ENCODE peak calls at places on chromosomes 2 and 18, in four cellular contexts. M is fibroblast of pulmonary artery, X is fibroblast of the aortic adventitia, G is PC-9. I is an unnamed sample.

GRCh38 chr2:127567351-127567854 is 31.9 kb downstream of the MYO7B start:
- DNase-seq in M (no peak), X (no peak), G (peak), I (no peak)

GRCh38 chr2:176101862-176102261 is 2.3 kb downstream of the HOXD12 start:
- DNase-seq in M (no peak), X (no peak), G (no peak), I (no peak)

GRCh38 chr18:35582899-35583558 is 1.5 kb downstream of the GALNT1 start:
- DNase-seq in M (peak), X (no peak), G (peak), I (no peak)

GRCh38 chr2:30235008-30235655 is 3.8 kb downstream of the LBH start:
- DNase-seq in M (no peak), X (no peak), G (no peak), I (no peak)

GRCh38 chr2:64875368-64875767 is 113.8 kb upstream of the SLC1A4 start:
- DNase-seq in M (no peak), X (no peak), G (no peak), I (no peak)

GRCh38 chr18:13453714-13454113 is 235.2 kb downstream of the LDLRAD4 start:
- DNase-seq in M (no peak), X (no peak), G (no peak), I (peak)

GRCh38 chr2:46847726-46848421 is 67.7 kb downstream of the MCFD2 start:
- DNase-seq in M (peak), X (peak), G (peak), I (no peak)

GRCh38 chr2:23708771-23709170 is 218.2 kb downstream of the ATAD2B start:
- DNase-seq in M (no peak), X (no peak), G (no peak), I (no peak)

GRCh38 chr18:74453642-74454198 is 3.4 kb downstream of the DIPK1C start:
- DNase-seq in M (no peak), X (no peak), G (no peak), I (no peak)

GRCh38 chr2:205683179-205683978 is 1.1 kb downstream of the NRP2 start:
- DNase-seq in M (peak), X (peak), G (no peak), I (no peak)

GRCh38 chr2:96895709-96896651 is 26.1 kb upstream of the SEMA4C start:
- DNase-seq in M (no peak), X (no peak), G (peak), I (no peak)

GRCh38 chr2:121810959-121811853 is 55.8 kb downstream of the TSN start:
- DNase-seq in M (peak), X (peak), G (peak), I (peak)

GRCh38 chr2:215369191-215369760 is 57.4 kb downstream of the ATIC start:
- DNase-seq in M (peak), X (peak), G (no peak), I (no peak)

GRCh38 chr2:218370410-218371063 is 11.5 kb upstream of the SLC11A1 start:
- DNase-seq in M (peak), X (peak), G (no peak), I (no peak)

GRCh38 chr2:44768438-44769236 is 172.9 kb upstream of the SIX3 start:
- DNase-seq in M (no peak), X (no peak), G (no peak), I (no peak)

GRCh38 chr18:8949206-8949605 is 153.3 kb upstream of the NDUFV2 start:
- DNase-seq in M (no peak), X (no peak), G (no peak), I (no peak)

GRCh38 chr2:170512271-170512670 is 202.9 kb upstream of the SP5 start:
- DNase-seq in M (no peak), X (no peak), G (no peak), I (no peak)

GRCh38 chr2:43059183-43059897 is 167.1 kb downstream of the ZFP36L2 start:
- DNase-seq in M (peak), X (peak), G (no peak), I (peak)

GRCh38 chr2:194706179-194706578 is 950.8 kb upstream of the SLC39A10 start:
- DNase-seq in M (no peak), X (no peak), G (no peak), I (no peak)

GRCh38 chr2:9423922-9424272 is 443 bp downstream of the CPSF3 start:
- DNase-seq in M (peak), X (no peak), G (no peak), I (no peak)

GRCh38 chr2:45275806-45276205 is 266.6 kb upstream of the SIX2 start:
- DNase-seq in M (no peak), X (no peak), G (peak), I (no peak)

GRCh38 chr2:26691881-26692813 is at the start of gene KCNK3:
- DNase-seq in M (peak), X (no peak), G (no peak), I (peak)

GRCh38 chr2:83784920-83785319 is 674.2 kb downstream of the SUCLG1 start:
- DNase-seq in M (no peak), X (no peak), G (no peak), I (no peak)

GRCh38 chr2:54634564-54635511 is 88.6 kb upstream of the EML6 start:
- DNase-seq in M (peak), X (peak), G (no peak), I (peak)

GRCh38 chr2:176415946-176416499 is 146.8 kb downstream of the MTX2 start:
- DNase-seq in M (no peak), X (no peak), G (peak), I (no peak)

GRCh38 chr2:160294339-160294803 is 94.3 kb upstream of the ITGB6 start:
- DNase-seq in M (peak), X (peak), G (no peak), I (no peak)

GRCh38 chr2:207163815-207164747 is 1.7 kb downstream of the KLF7 start:
- DNase-seq in M (peak), X (peak), G (peak), I (peak)

GRCh38 chr2:239047861-239048260 is 200.0 kb downstream of the TWIST2 start:
- DNase-seq in M (no peak), X (no peak), G (no peak), I (no peak)

GRCh38 chr2:121282800-121283382 is 2.1 kb downstream of the TFCP2L1 start:
- DNase-seq in M (no peak), X (no peak), G (no peak), I (no peak)

GRCh38 chr2:126981476-126981875 is 82.8 kb downstream of the TEX51 start:
- DNase-seq in M (no peak), X (no peak), G (no peak), I (no peak)

GRCh38 chr18:60022671-60023276 is 123.0 kb downstream of the PMAIP1 start:
- DNase-seq in M (no peak), X (no peak), G (no peak), I (no peak)

GRCh38 chr2:71070294-71071025 is 2.0 kb downstream of the NAGK start:
- DNase-seq in M (peak), X (peak), G (no peak), I (no peak)

GRCh38 chr2:52934354-52934898 is 833.2 kb upstream of the CHAC2 start:
- DNase-seq in M (peak), X (peak), G (peak), I (no peak)

GRCh38 chr2:134718095-134718955 is 475 bp downstream of the TMEM163 start:
- DNase-seq in M (no peak), X (no peak), G (no peak), I (peak)

GRCh38 chr18:70627100-70627802 is 338.4 kb downstream of the SOCS6 start:
- DNase-seq in M (no peak), X (no peak), G (no peak), I (no peak)
- H3K4me3 ChIP-seq in M (no peak), X (no peak), G (no peak), I (no peak)

GRCh38 chr18:22268641-22269128 is 99.3 kb downstream of the GATA6 start:
- DNase-seq in M (no peak), X (no peak), G (no peak), I (no peak)

GRCh38 chr18:22267225-22267624 is 97.8 kb downstream of the GATA6 start:
- DNase-seq in M (no peak), X (no peak), G (no peak), I (no peak)

GRCh38 chr18:22271030-22271429 is 101.6 kb downstream of the GATA6 start:
- DNase-seq in M (no peak), X (no peak), G (no peak), I (no peak)

GRCh38 chr18:22267697-22268096 is 98.3 kb downstream of the GATA6 start:
- DNase-seq in M (peak), X (no peak), G (no peak), I (peak)

GRCh38 chr18:22265838-22266237 is 96.4 kb downstream of the GATA6 start:
- DNase-seq in M (no peak), X (no peak), G (no peak), I (no peak)
- TF ChIP-seq CTCF in M (no peak), X (no peak), G (no peak), I (no peak)

DNA sequence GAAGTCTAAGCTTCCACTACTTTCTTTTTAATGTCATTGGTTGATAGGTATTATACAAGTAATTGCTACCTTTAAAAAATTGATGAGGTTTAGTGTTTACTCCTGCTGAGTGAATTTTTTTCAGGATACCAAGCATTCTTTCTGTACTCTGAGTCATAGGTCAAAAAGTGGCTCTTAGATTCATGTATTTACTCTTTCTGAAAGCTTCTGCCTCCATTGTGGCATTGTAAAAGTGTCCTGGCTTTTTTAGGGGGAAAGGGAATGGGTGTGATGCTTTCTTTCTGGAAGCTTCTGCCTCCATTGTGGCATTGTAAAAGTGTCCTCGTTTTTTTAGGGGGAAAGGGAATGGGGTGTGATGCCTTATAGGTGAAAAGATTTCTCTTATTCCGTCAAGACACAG is 286.5 kb downstream of the LPIN1 start:
- DNase-seq in M (no peak), X (peak), G (peak), I (no peak)
- H3K4me3 ChIP-seq in M (no peak), X (no peak), G (no peak), I (no peak)

GRCh38 chr2:98445708-98446577 is 1.3 kb downstream of the INPP4A start:
- DNase-seq in M (no peak), X (no peak), G (no peak), I (no peak)

GRCh38 chr2:98446850-98447249 is 2.2 kb downstream of the INPP4A start:
- DNase-seq in M (no peak), X (no peak), G (no peak), I (no peak)

GRCh38 chr2:98442488-98442887 is 2.2 kb upstream of the INPP4A start:
- DNase-seq in M (no peak), X (no peak), G (no peak), I (no peak)

GRCh38 chr2:98445167-98445522 is 487 bp downstream of the INPP4A start:
- DNase-seq in M (peak), X (no peak), G (no peak), I (no peak)

DNA sequence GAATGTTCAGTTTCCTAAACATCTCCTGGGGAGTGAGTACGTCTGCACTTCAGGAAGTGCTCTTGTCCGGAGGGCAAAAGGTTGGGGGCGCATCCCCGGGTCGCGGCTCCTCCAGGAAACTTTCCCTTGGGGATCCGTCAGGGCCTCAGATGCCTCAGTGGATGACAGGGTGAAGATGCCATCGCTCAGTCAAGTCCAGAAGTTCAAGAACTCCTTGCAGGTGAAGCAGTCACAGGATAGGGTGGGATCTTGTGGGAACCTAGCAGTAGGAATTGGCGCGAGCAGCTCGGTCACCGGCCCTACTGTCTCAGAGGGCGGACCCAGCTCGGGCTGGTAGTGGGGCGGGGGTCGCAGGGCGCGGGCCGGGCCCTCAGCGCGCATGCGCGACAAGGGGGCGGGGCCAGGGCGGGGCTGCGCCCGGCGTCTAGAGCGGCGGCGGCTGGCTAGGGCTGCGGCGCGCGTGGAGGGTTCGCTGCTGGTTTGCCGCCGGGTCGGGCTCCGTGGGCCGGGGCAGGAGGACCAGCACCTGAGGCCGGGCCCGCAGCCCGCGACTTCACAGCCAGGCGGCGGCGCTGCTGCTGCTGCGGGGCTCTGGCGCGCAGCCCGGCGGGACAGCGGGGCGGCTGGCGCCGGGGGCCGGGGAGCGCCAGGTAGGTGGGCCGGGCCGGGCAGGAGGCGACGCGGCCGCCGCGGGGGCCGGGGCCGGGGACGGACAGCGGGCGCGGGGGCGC is at the start of gene INPP4A:
- DNase-seq in M (peak), X (peak), G (peak), I (peak)
- TF ChIP-seq CTCF in M (no peak), X (no peak), G (no peak), I (peak)